ENCODE peak calls at places on chromosomes 13 and 19, in six cellular contexts. One of them, this sample, is unnamed.

GRCh38 chr19:30284885-30285284 is 87.3 kb upstream of the ZNF536 start:
- DNase-seq in cardiac fibroblast: no peak
- DNase-seq in body of pancreas: no peak
- DNase-seq in dorsolateral prefrontal cortex: no peak
- DNase-seq in LNCaP clone FGC: no peak
- DNase-seq in kidney: no peak
- DNase-seq in this sample: no peak

GRCh38 chr13:113187263-113187669 is 21.2 kb downstream of the PCID2 start:
- DNase-seq in LNCaP clone FGC: no peak
- DNase-seq in dorsolateral prefrontal cortex: no peak
- DNase-seq in body of pancreas: peak; percentile 59
- DNase-seq in kidney: peak; percentile 85
- DNase-seq in cardiac fibroblast: peak; percentile 100
- DNase-seq in this sample: no peak

GRCh38 chr13:60214213-60215079 is 50.7 kb upstream of the DIAPH3 start:
- DNase-seq in body of pancreas: no peak
- DNase-seq in dorsolateral prefrontal cortex: no peak
- DNase-seq in cardiac fibroblast: no peak
- DNase-seq in LNCaP clone FGC: no peak
- DNase-seq in kidney: no peak
- DNase-seq in this sample: no peak

GRCh38 chr13:29582171-29582570 is 13.3 kb downstream of the SLC7A1 start:
- DNase-seq in body of pancreas: peak; percentile 34
- DNase-seq in LNCaP clone FGC: no peak
- DNase-seq in dorsolateral prefrontal cortex: no peak
- DNase-seq in cardiac fibroblast: no peak
- DNase-seq in kidney: no peak
- DNase-seq in this sample: peak; percentile 83

GRCh38 chr13:110346661-110347067 is 39.6 kb downstream of the COL4A2 start:
- DNase-seq in body of pancreas: no peak
- DNase-seq in LNCaP clone FGC: no peak
- DNase-seq in kidney: no peak
- DNase-seq in dorsolateral prefrontal cortex: no peak
- DNase-seq in cardiac fibroblast: peak; percentile 51
- DNase-seq in this sample: peak; percentile 90

GRCh38 chr19:7083076-7083956 is 13.8 kb downstream of the ZNF557 start:
- DNase-seq in cardiac fibroblast: peak; percentile 56
- DNase-seq in dorsolateral prefrontal cortex: no peak
- DNase-seq in body of pancreas: no peak
- DNase-seq in kidney: no peak
- DNase-seq in LNCaP clone FGC: no peak
- DNase-seq in this sample: no peak

GRCh38 chr13:110641055-110642015 is 26.0 kb downstream of the NAXD start:
- DNase-seq in LNCaP clone FGC: no peak
- DNase-seq in cardiac fibroblast: peak; percentile 39
- DNase-seq in body of pancreas: no peak
- DNase-seq in dorsolateral prefrontal cortex: no peak
- DNase-seq in kidney: no peak
- DNase-seq in this sample: no peak

GRCh38 chr19:39845621-39846175 is 481 bp downstream of the FBL start:
- DNase-seq in kidney: no peak
- DNase-seq in dorsolateral prefrontal cortex: peak; percentile 7
- DNase-seq in LNCaP clone FGC: no peak
- DNase-seq in cardiac fibroblast: peak; percentile 37
- DNase-seq in body of pancreas: no peak
- DNase-seq in this sample: no peak

GRCh38 chr13:45196622-45197021 is 4.2 kb downstream of the KCTD4 start:
- DNase-seq in cardiac fibroblast: peak; percentile 68
- DNase-seq in LNCaP clone FGC: no peak
- DNase-seq in kidney: no peak
- DNase-seq in dorsolateral prefrontal cortex: no peak
- DNase-seq in body of pancreas: no peak
- DNase-seq in this sample: no peak

GRCh38 chr19:49443366-49444099 is 2.2 kb upstream of the SLC17A7 start:
- DNase-seq in LNCaP clone FGC: peak; percentile 74
- DNase-seq in dorsolateral prefrontal cortex: peak; percentile 98
- DNase-seq in kidney: peak; percentile 98
- DNase-seq in body of pancreas: peak; percentile 97
- DNase-seq in cardiac fibroblast: peak; percentile 96
- DNase-seq in this sample: peak; percentile 96

GRCh38 chr19:45235485-45235884 is 9.7 kb downstream of the EXOC3L2 start:
- DNase-seq in dorsolateral prefrontal cortex: no peak
- DNase-seq in body of pancreas: no peak
- DNase-seq in kidney: peak; percentile 73
- DNase-seq in cardiac fibroblast: no peak
- DNase-seq in LNCaP clone FGC: no peak
- DNase-seq in this sample: no peak

GRCh38 chr19:45231891-45232290 is 13.3 kb downstream of the EXOC3L2 start:
- DNase-seq in body of pancreas: no peak
- DNase-seq in kidney: no peak
- DNase-seq in LNCaP clone FGC: no peak
- DNase-seq in dorsolateral prefrontal cortex: no peak
- DNase-seq in cardiac fibroblast: no peak
- DNase-seq in this sample: no peak

GRCh38 chr19:45238556-45238955 is 6.7 kb downstream of the EXOC3L2 start:
- DNase-seq in kidney: no peak
- DNase-seq in cardiac fibroblast: no peak
- DNase-seq in LNCaP clone FGC: no peak
- DNase-seq in body of pancreas: no peak
- DNase-seq in dorsolateral prefrontal cortex: no peak
- DNase-seq in this sample: no peak

DNA sequence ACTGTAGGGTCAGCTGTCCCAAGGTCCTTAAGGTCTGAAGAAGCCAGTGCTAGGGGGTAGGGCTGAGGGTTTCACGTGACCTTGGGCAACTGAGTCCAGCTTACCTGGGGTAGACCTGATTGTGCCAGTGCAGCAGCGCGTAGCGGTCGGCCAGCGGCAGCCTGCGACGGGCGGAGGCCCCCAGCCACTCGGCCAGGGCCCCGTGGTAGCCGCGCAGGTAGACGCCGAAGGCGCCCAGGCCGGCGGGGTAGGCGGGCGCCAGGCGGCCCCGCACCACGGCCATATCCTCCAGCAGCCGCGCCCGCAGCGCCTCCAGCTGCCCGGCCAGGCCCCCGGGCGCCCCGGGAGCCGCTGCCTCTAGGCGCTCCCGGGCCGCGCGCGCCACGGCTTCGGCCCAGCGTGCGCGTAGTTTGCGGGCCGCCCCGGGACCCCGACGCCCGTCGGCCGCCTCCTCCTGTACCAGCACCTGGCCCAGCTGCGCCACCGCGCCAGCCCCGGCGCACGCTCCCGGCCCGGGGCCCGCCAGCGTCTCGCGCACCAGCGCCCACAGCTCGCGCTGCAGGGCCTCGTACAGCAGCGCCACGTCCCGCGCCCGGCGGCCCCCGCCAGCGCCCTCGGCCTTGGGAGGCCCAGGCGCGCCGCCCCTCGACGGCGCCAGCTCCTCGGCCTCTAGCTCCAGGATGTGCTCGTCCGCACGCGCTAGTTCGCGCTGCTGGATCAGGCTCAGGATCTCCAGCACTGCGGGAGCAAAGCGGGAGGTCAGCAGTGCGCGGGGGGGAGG is 10.9 kb downstream of the EXOC3L2 start:
- DNase-seq in cardiac fibroblast: no peak
- DNase-seq in LNCaP clone FGC: no peak
- DNase-seq in kidney: no peak
- DNase-seq in dorsolateral prefrontal cortex: no peak
- DNase-seq in body of pancreas: no peak
- DNase-seq in this sample: no peak
- H3K4me3 ChIP-seq in cardiac fibroblast: no peak overlapping the region
- H3K4me3 ChIP-seq in LNCaP clone FGC: no peak overlapping the region
- H3K4me3 ChIP-seq in kidney: no peak overlapping the region
- H3K4me3 ChIP-seq in dorsolateral prefrontal cortex: no peak overlapping the region
- H3K4me3 ChIP-seq in body of pancreas: no peak overlapping the region
- H3K4me3 ChIP-seq in this sample: no peak overlapping the region

DNA sequence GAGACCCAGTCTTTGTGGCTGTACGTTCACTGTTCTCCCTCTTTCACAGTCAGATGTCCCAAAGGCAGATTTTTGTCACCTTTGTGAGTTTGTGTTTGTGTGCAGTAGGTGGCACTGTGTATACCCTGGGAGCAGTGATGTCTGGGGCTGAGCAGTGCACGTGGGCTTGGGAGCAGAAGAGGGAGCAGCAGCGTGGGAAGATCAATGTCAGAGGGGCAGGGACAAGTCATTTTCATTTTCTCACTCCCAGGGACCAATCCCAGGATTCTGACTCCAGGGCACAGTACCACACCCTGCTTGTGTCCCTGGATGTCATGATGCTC is 2.0 kb upstream of the PSG6 start:
- DNase-seq in kidney: no peak
- DNase-seq in cardiac fibroblast: peak; percentile 29
- DNase-seq in LNCaP clone FGC: no peak
- DNase-seq in body of pancreas: no peak
- DNase-seq in dorsolateral prefrontal cortex: no peak
- DNase-seq in this sample: no peak
- TF ChIP-seq CTCF in kidney: no peak
- TF ChIP-seq CTCF in cardiac fibroblast: no peak
- TF ChIP-seq CTCF in LNCaP clone FGC: no peak
- TF ChIP-seq CTCF in body of pancreas: no peak
- TF ChIP-seq CTCF in dorsolateral prefrontal cortex: no peak
- TF ChIP-seq CTCF in this sample: no peak

GRCh38 chr19:42132030-42132628 is at the start of gene POU2F2:
- DNase-seq in kidney: peak; percentile 85
- DNase-seq in dorsolateral prefrontal cortex: no peak
- DNase-seq in LNCaP clone FGC: no peak
- DNase-seq in body of pancreas: peak; percentile 49
- DNase-seq in cardiac fibroblast: no peak
- DNase-seq in this sample: peak; percentile 77

GRCh38 chr19:42131149-42132029 is 857 bp downstream of the POU2F2 start:
- DNase-seq in dorsolateral prefrontal cortex: no peak
- DNase-seq in cardiac fibroblast: no peak
- DNase-seq in body of pancreas: no peak
- DNase-seq in kidney: no peak
- DNase-seq in LNCaP clone FGC: no peak
- DNase-seq in this sample: no peak

GRCh38 chr19:42130254-42130573 is 2.0 kb downstream of the POU2F2 start:
- DNase-seq in body of pancreas: no peak
- DNase-seq in LNCaP clone FGC: no peak
- DNase-seq in dorsolateral prefrontal cortex: no peak
- DNase-seq in kidney: no peak
- DNase-seq in cardiac fibroblast: no peak
- DNase-seq in this sample: no peak

GRCh38 chr19:42134671-42135070 is 2.4 kb upstream of the POU2F2 start:
- DNase-seq in body of pancreas: no peak
- DNase-seq in dorsolateral prefrontal cortex: no peak
- DNase-seq in LNCaP clone FGC: no peak
- DNase-seq in kidney: no peak
- DNase-seq in cardiac fibroblast: no peak
- DNase-seq in this sample: no peak

GRCh38 chr19:42132851-42133528 is 744 bp upstream of the POU2F2 start:
- DNase-seq in kidney: peak; percentile 89
- DNase-seq in dorsolateral prefrontal cortex: peak; percentile 87
- DNase-seq in body of pancreas: peak; percentile 77
- DNase-seq in LNCaP clone FGC: no peak
- DNase-seq in cardiac fibroblast: peak; percentile 51
- DNase-seq in this sample: peak; percentile 81
- H3K4me3 ChIP-seq in kidney: no peak overlapping the region
- H3K4me3 ChIP-seq in dorsolateral prefrontal cortex: peak overlapping the region; percentile 30
- H3K4me3 ChIP-seq in body of pancreas: no peak overlapping the region
- H3K4me3 ChIP-seq in LNCaP clone FGC: no peak overlapping the region
- H3K4me3 ChIP-seq in cardiac fibroblast: peak overlapping the region; percentile 64
- H3K4me3 ChIP-seq in this sample: no peak overlapping the region

GRCh38 chr19:33998739-33999345 is 173.5 kb upstream of the LSM14A start:
- DNase-seq in cardiac fibroblast: peak; percentile 21
- DNase-seq in body of pancreas: no peak
- DNase-seq in LNCaP clone FGC: no peak
- DNase-seq in dorsolateral prefrontal cortex: no peak
- DNase-seq in kidney: no peak
- DNase-seq in this sample: no peak

GRCh38 chr19:33998302-33998701 is 174.0 kb upstream of the LSM14A start:
- DNase-seq in body of pancreas: no peak
- DNase-seq in dorsolateral prefrontal cortex: no peak
- DNase-seq in LNCaP clone FGC: no peak
- DNase-seq in kidney: no peak
- DNase-seq in cardiac fibroblast: no peak
- DNase-seq in this sample: no peak

DNA sequence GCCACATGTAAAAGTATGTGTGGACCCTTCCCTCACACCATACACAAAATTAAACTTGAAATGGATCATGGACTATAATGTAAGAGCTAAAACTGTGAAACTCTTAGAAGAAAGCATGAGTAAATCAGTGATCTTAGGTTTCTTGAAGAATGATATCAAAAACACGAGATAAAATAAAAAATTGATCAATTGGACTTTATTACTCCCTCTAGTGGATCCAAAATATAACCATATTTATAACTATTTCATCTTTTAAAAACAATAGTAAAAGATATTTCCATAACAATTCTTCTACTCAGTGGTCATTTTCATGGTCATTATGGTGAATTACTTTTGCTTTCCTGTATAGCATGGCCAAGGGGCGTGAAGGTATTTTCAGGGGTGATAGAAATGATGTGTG is 174.6 kb upstream of the LSM14A start:
- DNase-seq in kidney: no peak
- DNase-seq in dorsolateral prefrontal cortex: no peak
- DNase-seq in cardiac fibroblast: peak; percentile 8
- DNase-seq in body of pancreas: no peak
- DNase-seq in LNCaP clone FGC: no peak
- DNase-seq in this sample: no peak
- TF ChIP-seq CTCF in kidney: no peak
- TF ChIP-seq CTCF in dorsolateral prefrontal cortex: peak; percentile 22
- TF ChIP-seq CTCF in cardiac fibroblast: no peak
- TF ChIP-seq CTCF in body of pancreas: peak; percentile 19
- TF ChIP-seq CTCF in LNCaP clone FGC: peak; percentile 11
- TF ChIP-seq CTCF in this sample: no peak

GRCh38 chr19:17556995-17557394 is 1.5 kb downstream of the COLGALT1 start:
- DNase-seq in cardiac fibroblast: no peak
- DNase-seq in dorsolateral prefrontal cortex: no peak
- DNase-seq in body of pancreas: no peak
- DNase-seq in kidney: no peak
- DNase-seq in LNCaP clone FGC: no peak
- DNase-seq in this sample: no peak
- H3K4me3 ChIP-seq in cardiac fibroblast: peak overlapping the region; percentile 94
- H3K4me3 ChIP-seq in dorsolateral prefrontal cortex: no peak overlapping the region
- H3K4me3 ChIP-seq in body of pancreas: no peak overlapping the region
- H3K4me3 ChIP-seq in kidney: no peak overlapping the region
- H3K4me3 ChIP-seq in LNCaP clone FGC: peak overlapping the region; percentile 94
- H3K4me3 ChIP-seq in this sample: no peak overlapping the region

GRCh38 chr13:66617786-66618185 is 612.4 kb downstream of the PCDH9 start:
- DNase-seq in cardiac fibroblast: no peak
- DNase-seq in dorsolateral prefrontal cortex: no peak
- DNase-seq in body of pancreas: no peak
- DNase-seq in LNCaP clone FGC: no peak
- DNase-seq in kidney: no peak
- DNase-seq in this sample: no peak
- TF ChIP-seq CTCF in cardiac fibroblast: no peak
- TF ChIP-seq CTCF in dorsolateral prefrontal cortex: no peak
- TF ChIP-seq CTCF in body of pancreas: no peak
- TF ChIP-seq CTCF in LNCaP clone FGC: no peak
- TF ChIP-seq CTCF in kidney: no peak
- TF ChIP-seq CTCF in this sample: no peak

GRCh38 chr19:14347999-14348889 is 33.0 kb upstream of the ADGRE5 start:
- DNase-seq in LNCaP clone FGC: no peak
- DNase-seq in dorsolateral prefrontal cortex: peak; percentile 63
- DNase-seq in body of pancreas: peak; percentile 59
- DNase-seq in kidney: peak; percentile 88
- DNase-seq in cardiac fibroblast: peak; percentile 45
- DNase-seq in this sample: peak; percentile 72
- H3K4me3 ChIP-seq in LNCaP clone FGC: peak overlapping the region; percentile 41
- H3K4me3 ChIP-seq in dorsolateral prefrontal cortex: peak overlapping the region; percentile 36
- H3K4me3 ChIP-seq in body of pancreas: no peak overlapping the region
- H3K4me3 ChIP-seq in kidney: no peak overlapping the region
- H3K4me3 ChIP-seq in cardiac fibroblast: peak overlapping the region; percentile 28
- H3K4me3 ChIP-seq in this sample: no peak overlapping the region

This sample was measured in mucosa of descending colon.